ENCODE peak calls at places on chromosome 12, in eight cellular contexts. H is activated naive CD8-positive, alpha-beta T cell treated with anti-CD3 and anti-CD28 coated beads, Interleukin-2, amount 50 U/mL, for 24 hours; P is GM06990; T is ELF-1; O is DMS153; K is midbrain; S is astrocyte; A is MCF 10A. L is an unnamed sample.

GRCh38 chr12:131434208-131435125 is 276.4 kb upstream of the SFSWAP start:
- DNase-seq in S (no peak), P (no peak), T (no peak), K (no peak), O (no peak), H (no peak), A (no peak), L (no peak)

GRCh38 chr12:119780786-119781434 is 96.2 kb downstream of the CIT start:
- DNase-seq in O (no peak), A (peak; percentile 72), K (peak; percentile 38), P (no peak), H (no peak), S (peak; percentile 26), T (peak; percentile 18), L (peak; percentile 28)

GRCh38 chr12:87270894-87271293 is 758.3 kb downstream of the C12orf50 start:
- DNase-seq in S (peak; percentile 57), P (no peak), A (no peak), H (no peak), O (no peak), T (no peak), K (no peak), L (no peak)

GRCh38 chr12:109678732-109679131 is 34.9 kb upstream of the FAM222A start:
- DNase-seq in K (no peak), P (no peak), H (no peak), O (no peak), T (peak; percentile 32), S (no peak), A (no peak), L (no peak)

GRCh38 chr12:128091931-128092330 is 175.0 kb upstream of the TMEM132C start:
- DNase-seq in T (no peak), P (no peak), H (no peak), S (no peak), O (peak; percentile 15), A (no peak), K (no peak), L (no peak)

GRCh38 chr12:6322969-6323339 is 12.5 kb downstream of the PLEKHG6 start:
- DNase-seq in O (no peak), T (no peak), S (no peak), K (no peak), P (no peak), A (no peak), H (no peak), L (no peak)

GRCh38 chr12:92933606-92934005 is 4.5 kb upstream of the EEA1 start:
- DNase-seq in T (peak; percentile 57), K (no peak), O (no peak), A (no peak), P (no peak), H (no peak), S (no peak), L (no peak)

GRCh38 chr12:98997-99396 is 32.4 kb downstream of the IQSEC3 start:
- DNase-seq in K (no peak), H (no peak), S (no peak), P (no peak), A (no peak), T (peak; percentile 49), O (no peak), L (no peak)

GRCh38 chr12:30828686-30829085 is 73.9 kb upstream of the CAPRIN2 start:
- DNase-seq in S (peak; percentile 65), P (no peak), T (no peak), H (no peak), A (no peak), K (no peak), O (no peak), L (no peak)

GRCh38 chr12:45612044-45612794 is 117.3 kb upstream of the ARID2 start:
- DNase-seq in P (no peak), O (no peak), T (no peak), A (no peak), H (no peak), K (no peak), S (peak; percentile 12), L (no peak)

GRCh38 chr12:90589966-90590365 is 365.0 kb downstream of the CCER1 start:
- DNase-seq in S (no peak), P (no peak), T (no peak), H (no peak), O (no peak), K (no peak), A (no peak), L (no peak)

GRCh38 chr12:24742378-24742777 is 206.5 kb downstream of the BCAT1 start:
- DNase-seq in H (peak; percentile 29), T (no peak), O (no peak), A (no peak), P (peak; percentile 37), S (no peak), K (peak; percentile 11), L (peak; percentile 64)

GRCh38 chr12:58241099-58241498 is 299.7 kb downstream of the ATP23 start:
- DNase-seq in S (no peak), O (no peak), A (no peak), T (no peak), P (no peak), H (no peak), K (no peak), L (no peak)

GRCh38 chr12:94509317-94509716 is 49.6 kb upstream of the CEP83 start:
- DNase-seq in O (no peak), K (no peak), H (no peak), P (no peak), S (no peak), A (no peak), T (no peak), L (no peak)